ENCODE peak calls at places on chromosomes 12 and 14, in ten cellular contexts. One of them, this sample, is unnamed.

GRCh38 chr12:55842681-55843429 is at the start of gene MMP19:
- ATAC-seq in activated CD4-positive, alpha-beta T cell treated with anti-CD3 and anti-CD28 coated beads for 36 hours: peak
- ATAC-seq in upper lobe of right lung: peak
- ATAC-seq in T-cell: no peak
- ATAC-seq in CD4-positive, CD25-positive, alpha-beta regulatory T cell: no peak
- ATAC-seq in CD4-positive, alpha-beta T cell: no peak
- ATAC-seq in psoas muscle: peak
- ATAC-seq in Right ventricle myocardium superior: peak
- ATAC-seq in naive thymus-derived CD4-positive, alpha-beta T cell: no peak
- ATAC-seq in IMR-90: peak
- ATAC-seq in this sample: peak

GRCh38 chr12:67356400-67356799 is 87.2 kb downstream of the CAND1 start:
- ATAC-seq in activated CD4-positive, alpha-beta T cell treated with anti-CD3 and anti-CD28 coated beads for 36 hours: no peak
- ATAC-seq in upper lobe of right lung: no peak
- ATAC-seq in T-cell: no peak
- ATAC-seq in CD4-positive, CD25-positive, alpha-beta regulatory T cell: no peak
- ATAC-seq in CD4-positive, alpha-beta T cell: no peak
- ATAC-seq in psoas muscle: peak
- ATAC-seq in Right ventricle myocardium superior: peak
- ATAC-seq in naive thymus-derived CD4-positive, alpha-beta T cell: no peak
- ATAC-seq in IMR-90: no peak
- ATAC-seq in this sample: no peak

GRCh38 chr14:50910495-50911420 is 33.5 kb downstream of the PYGL start:
- ATAC-seq in activated CD4-positive, alpha-beta T cell treated with anti-CD3 and anti-CD28 coated beads for 36 hours: no peak
- ATAC-seq in upper lobe of right lung: no peak
- ATAC-seq in T-cell: no peak
- ATAC-seq in CD4-positive, CD25-positive, alpha-beta regulatory T cell: no peak
- ATAC-seq in CD4-positive, alpha-beta T cell: no peak
- ATAC-seq in psoas muscle: no peak
- ATAC-seq in Right ventricle myocardium superior: no peak
- ATAC-seq in naive thymus-derived CD4-positive, alpha-beta T cell: no peak
- ATAC-seq in IMR-90: no peak
- ATAC-seq in this sample: no peak

GRCh38 chr12:2373307-2373706 is 320.5 kb downstream of the CACNA1C start:
- ATAC-seq in activated CD4-positive, alpha-beta T cell treated with anti-CD3 and anti-CD28 coated beads for 36 hours: no peak
- ATAC-seq in upper lobe of right lung: no peak
- ATAC-seq in T-cell: no peak
- ATAC-seq in CD4-positive, CD25-positive, alpha-beta regulatory T cell: no peak
- ATAC-seq in CD4-positive, alpha-beta T cell: no peak
- ATAC-seq in psoas muscle: no peak
- ATAC-seq in Right ventricle myocardium superior: peak
- ATAC-seq in naive thymus-derived CD4-positive, alpha-beta T cell: no peak
- ATAC-seq in IMR-90: no peak
- ATAC-seq in this sample: no peak

GRCh38 chr14:92135269-92135668 is 13.5 kb downstream of the CPSF2 start:
- ATAC-seq in activated CD4-positive, alpha-beta T cell treated with anti-CD3 and anti-CD28 coated beads for 36 hours: no peak
- ATAC-seq in upper lobe of right lung: no peak
- ATAC-seq in T-cell: no peak
- ATAC-seq in CD4-positive, CD25-positive, alpha-beta regulatory T cell: no peak
- ATAC-seq in CD4-positive, alpha-beta T cell: no peak
- ATAC-seq in psoas muscle: no peak
- ATAC-seq in Right ventricle myocardium superior: no peak
- ATAC-seq in naive thymus-derived CD4-positive, alpha-beta T cell: no peak
- ATAC-seq in IMR-90: peak
- ATAC-seq in this sample: no peak

GRCh38 chr12:48029811-48030650 is 25.8 kb upstream of the COL2A1 start:
- ATAC-seq in activated CD4-positive, alpha-beta T cell treated with anti-CD3 and anti-CD28 coated beads for 36 hours: no peak
- ATAC-seq in upper lobe of right lung: no peak
- ATAC-seq in T-cell: no peak
- ATAC-seq in CD4-positive, CD25-positive, alpha-beta regulatory T cell: no peak
- ATAC-seq in CD4-positive, alpha-beta T cell: no peak
- ATAC-seq in psoas muscle: no peak
- ATAC-seq in Right ventricle myocardium superior: peak
- ATAC-seq in naive thymus-derived CD4-positive, alpha-beta T cell: no peak
- ATAC-seq in IMR-90: no peak
- ATAC-seq in this sample: no peak

GRCh38 chr14:60878536-60878935 is 102.3 kb downstream of the TRMT5 start:
- ATAC-seq in activated CD4-positive, alpha-beta T cell treated with anti-CD3 and anti-CD28 coated beads for 36 hours: peak
- ATAC-seq in upper lobe of right lung: no peak
- ATAC-seq in T-cell: no peak
- ATAC-seq in CD4-positive, CD25-positive, alpha-beta regulatory T cell: no peak
- ATAC-seq in CD4-positive, alpha-beta T cell: no peak
- ATAC-seq in psoas muscle: no peak
- ATAC-seq in Right ventricle myocardium superior: no peak
- ATAC-seq in naive thymus-derived CD4-positive, alpha-beta T cell: no peak
- ATAC-seq in IMR-90: peak
- ATAC-seq in this sample: no peak

GRCh38 chr12:15013634-15014169 is 40.9 kb downstream of the PDE6H start:
- ATAC-seq in activated CD4-positive, alpha-beta T cell treated with anti-CD3 and anti-CD28 coated beads for 36 hours: peak
- ATAC-seq in upper lobe of right lung: no peak
- ATAC-seq in T-cell: no peak
- ATAC-seq in CD4-positive, CD25-positive, alpha-beta regulatory T cell: no peak
- ATAC-seq in CD4-positive, alpha-beta T cell: no peak
- ATAC-seq in psoas muscle: no peak
- ATAC-seq in Right ventricle myocardium superior: no peak
- ATAC-seq in naive thymus-derived CD4-positive, alpha-beta T cell: no peak
- ATAC-seq in IMR-90: no peak
- ATAC-seq in this sample: no peak

GRCh38 chr12:121520586-121521086 is 60.2 kb downstream of the KDM2B start:
- ATAC-seq in activated CD4-positive, alpha-beta T cell treated with anti-CD3 and anti-CD28 coated beads for 36 hours: no peak
- ATAC-seq in upper lobe of right lung: peak
- ATAC-seq in T-cell: no peak
- ATAC-seq in CD4-positive, CD25-positive, alpha-beta regulatory T cell: no peak
- ATAC-seq in CD4-positive, alpha-beta T cell: no peak
- ATAC-seq in psoas muscle: no peak
- ATAC-seq in Right ventricle myocardium superior: peak
- ATAC-seq in naive thymus-derived CD4-positive, alpha-beta T cell: no peak
- ATAC-seq in IMR-90: no peak
- ATAC-seq in this sample: no peak

GRCh38 chr12:44972746-44973421 is 78.0 kb downstream of the DBX2 start:
- ATAC-seq in activated CD4-positive, alpha-beta T cell treated with anti-CD3 and anti-CD28 coated beads for 36 hours: no peak
- ATAC-seq in upper lobe of right lung: no peak
- ATAC-seq in T-cell: no peak
- ATAC-seq in CD4-positive, CD25-positive, alpha-beta regulatory T cell: no peak
- ATAC-seq in CD4-positive, alpha-beta T cell: no peak
- ATAC-seq in psoas muscle: no peak
- ATAC-seq in Right ventricle myocardium superior: no peak
- ATAC-seq in naive thymus-derived CD4-positive, alpha-beta T cell: no peak
- ATAC-seq in IMR-90: no peak
- ATAC-seq in this sample: no peak

GRCh38 chr12:67358686-67359374 is 89.7 kb downstream of the CAND1 start:
- ATAC-seq in activated CD4-positive, alpha-beta T cell treated with anti-CD3 and anti-CD28 coated beads for 36 hours: no peak
- ATAC-seq in upper lobe of right lung: no peak
- ATAC-seq in T-cell: no peak
- ATAC-seq in CD4-positive, CD25-positive, alpha-beta regulatory T cell: no peak
- ATAC-seq in CD4-positive, alpha-beta T cell: no peak
- ATAC-seq in psoas muscle: peak
- ATAC-seq in Right ventricle myocardium superior: peak
- ATAC-seq in naive thymus-derived CD4-positive, alpha-beta T cell: no peak
- ATAC-seq in IMR-90: peak
- ATAC-seq in this sample: no peak

GRCh38 chr14:41476526-41476925 is 130.2 kb upstream of the LRFN5 start:
- ATAC-seq in activated CD4-positive, alpha-beta T cell treated with anti-CD3 and anti-CD28 coated beads for 36 hours: no peak
- ATAC-seq in upper lobe of right lung: no peak
- ATAC-seq in T-cell: no peak
- ATAC-seq in CD4-positive, CD25-positive, alpha-beta regulatory T cell: no peak
- ATAC-seq in CD4-positive, alpha-beta T cell: no peak
- ATAC-seq in psoas muscle: no peak
- ATAC-seq in Right ventricle myocardium superior: no peak
- ATAC-seq in naive thymus-derived CD4-positive, alpha-beta T cell: no peak
- ATAC-seq in IMR-90: no peak
- ATAC-seq in this sample: no peak

GRCh38 chr14:91219505-91220389 is 24.8 kb downstream of the GPR68 start:
- ATAC-seq in activated CD4-positive, alpha-beta T cell treated with anti-CD3 and anti-CD28 coated beads for 36 hours: no peak
- ATAC-seq in upper lobe of right lung: peak
- ATAC-seq in T-cell: no peak
- ATAC-seq in CD4-positive, CD25-positive, alpha-beta regulatory T cell: no peak
- ATAC-seq in CD4-positive, alpha-beta T cell: no peak
- ATAC-seq in psoas muscle: no peak
- ATAC-seq in Right ventricle myocardium superior: peak
- ATAC-seq in naive thymus-derived CD4-positive, alpha-beta T cell: no peak
- ATAC-seq in IMR-90: no peak
- ATAC-seq in this sample: peak

GRCh38 chr12:48972213-48973021 is 882 bp upstream of the WNT10B start:
- ATAC-seq in activated CD4-positive, alpha-beta T cell treated with anti-CD3 and anti-CD28 coated beads for 36 hours: peak
- ATAC-seq in upper lobe of right lung: no peak
- ATAC-seq in T-cell: no peak
- ATAC-seq in CD4-positive, CD25-positive, alpha-beta regulatory T cell: no peak
- ATAC-seq in CD4-positive, alpha-beta T cell: no peak
- ATAC-seq in psoas muscle: no peak
- ATAC-seq in Right ventricle myocardium superior: no peak
- ATAC-seq in naive thymus-derived CD4-positive, alpha-beta T cell: peak
- ATAC-seq in IMR-90: no peak
- ATAC-seq in this sample: no peak

GRCh38 chr14:71362920-71363584 is 455.8 kb downstream of the PCNX1 start:
- ATAC-seq in activated CD4-positive, alpha-beta T cell treated with anti-CD3 and anti-CD28 coated beads for 36 hours: no peak
- ATAC-seq in upper lobe of right lung: peak
- ATAC-seq in T-cell: no peak
- ATAC-seq in CD4-positive, CD25-positive, alpha-beta regulatory T cell: no peak
- ATAC-seq in CD4-positive, alpha-beta T cell: no peak
- ATAC-seq in psoas muscle: no peak
- ATAC-seq in Right ventricle myocardium superior: peak
- ATAC-seq in naive thymus-derived CD4-positive, alpha-beta T cell: peak
- ATAC-seq in IMR-90: no peak
- ATAC-seq in this sample: no peak

GRCh38 chr12:16599081-16599480 is 6.9 kb downstream of the LMO3 start:
- ATAC-seq in activated CD4-positive, alpha-beta T cell treated with anti-CD3 and anti-CD28 coated beads for 36 hours: no peak
- ATAC-seq in upper lobe of right lung: peak
- ATAC-seq in T-cell: no peak
- ATAC-seq in CD4-positive, CD25-positive, alpha-beta regulatory T cell: no peak
- ATAC-seq in CD4-positive, alpha-beta T cell: no peak
- ATAC-seq in psoas muscle: no peak
- ATAC-seq in Right ventricle myocardium superior: no peak
- ATAC-seq in naive thymus-derived CD4-positive, alpha-beta T cell: no peak
- ATAC-seq in IMR-90: no peak
- ATAC-seq in this sample: no peak

GRCh38 chr12:10212623-10213131 is at the start of gene GABARAPL1:
- ATAC-seq in activated CD4-positive, alpha-beta T cell treated with anti-CD3 and anti-CD28 coated beads for 36 hours: peak
- ATAC-seq in upper lobe of right lung: peak
- ATAC-seq in T-cell: peak
- ATAC-seq in CD4-positive, CD25-positive, alpha-beta regulatory T cell: peak
- ATAC-seq in CD4-positive, alpha-beta T cell: peak
- ATAC-seq in psoas muscle: peak
- ATAC-seq in Right ventricle myocardium superior: peak
- ATAC-seq in naive thymus-derived CD4-positive, alpha-beta T cell: peak
- ATAC-seq in IMR-90: peak
- ATAC-seq in this sample: peak

GRCh38 chr12:69428351-69429048 is 41.7 kb upstream of the FRS2 start:
- ATAC-seq in activated CD4-positive, alpha-beta T cell treated with anti-CD3 and anti-CD28 coated beads for 36 hours: no peak
- ATAC-seq in upper lobe of right lung: no peak
- ATAC-seq in T-cell: no peak
- ATAC-seq in CD4-positive, CD25-positive, alpha-beta regulatory T cell: no peak
- ATAC-seq in CD4-positive, alpha-beta T cell: no peak
- ATAC-seq in psoas muscle: no peak
- ATAC-seq in Right ventricle myocardium superior: no peak
- ATAC-seq in naive thymus-derived CD4-positive, alpha-beta T cell: no peak
- ATAC-seq in IMR-90: peak
- ATAC-seq in this sample: no peak

GRCh38 chr12:75908961-75909699 is 122.4 kb downstream of the PHLDA1 start:
- ATAC-seq in activated CD4-positive, alpha-beta T cell treated with anti-CD3 and anti-CD28 coated beads for 36 hours: no peak
- ATAC-seq in upper lobe of right lung: peak
- ATAC-seq in T-cell: no peak
- ATAC-seq in CD4-positive, CD25-positive, alpha-beta regulatory T cell: no peak
- ATAC-seq in CD4-positive, alpha-beta T cell: no peak
- ATAC-seq in psoas muscle: peak
- ATAC-seq in Right ventricle myocardium superior: peak
- ATAC-seq in naive thymus-derived CD4-positive, alpha-beta T cell: no peak
- ATAC-seq in IMR-90: peak
- ATAC-seq in this sample: peak

GRCh38 chr12:111444706-111445310 is 39.1 kb downstream of the SH2B3 start:
- ATAC-seq in activated CD4-positive, alpha-beta T cell treated with anti-CD3 and anti-CD28 coated beads for 36 hours: peak
- ATAC-seq in upper lobe of right lung: peak
- ATAC-seq in T-cell: peak
- ATAC-seq in CD4-positive, CD25-positive, alpha-beta regulatory T cell: peak
- ATAC-seq in CD4-positive, alpha-beta T cell: peak
- ATAC-seq in psoas muscle: peak
- ATAC-seq in Right ventricle myocardium superior: peak
- ATAC-seq in naive thymus-derived CD4-positive, alpha-beta T cell: peak
- ATAC-seq in IMR-90: peak
- ATAC-seq in this sample: peak

GRCh38 chr14:88493392-88494185 is 61.2 kb downstream of the PTPN21 start:
- ATAC-seq in activated CD4-positive, alpha-beta T cell treated with anti-CD3 and anti-CD28 coated beads for 36 hours: no peak
- ATAC-seq in upper lobe of right lung: peak
- ATAC-seq in T-cell: no peak
- ATAC-seq in CD4-positive, CD25-positive, alpha-beta regulatory T cell: no peak
- ATAC-seq in CD4-positive, alpha-beta T cell: no peak
- ATAC-seq in psoas muscle: no peak
- ATAC-seq in Right ventricle myocardium superior: peak
- ATAC-seq in naive thymus-derived CD4-positive, alpha-beta T cell: no peak
- ATAC-seq in IMR-90: no peak
- ATAC-seq in this sample: no peak

GRCh38 chr12:77213316-77213715 is 147.9 kb upstream of the E2F7 start:
- ATAC-seq in activated CD4-positive, alpha-beta T cell treated with anti-CD3 and anti-CD28 coated beads for 36 hours: no peak
- ATAC-seq in upper lobe of right lung: no peak
- ATAC-seq in T-cell: no peak
- ATAC-seq in CD4-positive, CD25-positive, alpha-beta regulatory T cell: no peak
- ATAC-seq in CD4-positive, alpha-beta T cell: no peak
- ATAC-seq in psoas muscle: no peak
- ATAC-seq in Right ventricle myocardium superior: peak
- ATAC-seq in naive thymus-derived CD4-positive, alpha-beta T cell: no peak
- ATAC-seq in IMR-90: no peak
- ATAC-seq in this sample: peak

GRCh38 chr14:58898655-58899316 is 261.0 kb downstream of the DACT1 start:
- ATAC-seq in activated CD4-positive, alpha-beta T cell treated with anti-CD3 and anti-CD28 coated beads for 36 hours: no peak
- ATAC-seq in upper lobe of right lung: no peak
- ATAC-seq in T-cell: no peak
- ATAC-seq in CD4-positive, CD25-positive, alpha-beta regulatory T cell: no peak
- ATAC-seq in CD4-positive, alpha-beta T cell: no peak
- ATAC-seq in psoas muscle: no peak
- ATAC-seq in Right ventricle myocardium superior: peak
- ATAC-seq in naive thymus-derived CD4-positive, alpha-beta T cell: peak
- ATAC-seq in IMR-90: peak
- ATAC-seq in this sample: no peak